ENCODE peak calls at places on chromosomes 5 and 9, in five cellular contexts. I is progenitor cell of endocrine pancreas; J is CD8-positive, alpha-beta T cell; V is upper lobe of right lung; R is GM20000. B is an unnamed sample.

GRCh38 chr5:175696139-175696854 is 38.4 kb downstream of the HRH2 start:
- DNase-seq in I (no peak), V (peak), J (peak), R (peak), B (no peak)

GRCh38 chr5:133297293-133297692 is 245.5 kb downstream of the HSPA4 start:
- DNase-seq in V (no peak), J (no peak), I (no peak), R (no peak), B (no peak)

GRCh38 chr5:177495243-177496060 is 2.0 kb downstream of the PDLIM7 start:
- DNase-seq in J (no peak), V (peak), R (peak), I (no peak), B (no peak)

GRCh38 chr5:172699999-172700685 is 59.1 kb downstream of the NEURL1B start:
- DNase-seq in V (peak), R (no peak), I (no peak), J (no peak), B (no peak)

GRCh38 chr9:132267660-132268059 is 87.1 kb downstream of the SETX start:
- DNase-seq in V (no peak), J (no peak), R (no peak), I (no peak), B (no peak)

GRCh38 chr5:58462623-58463230 is 2.8 kb upstream of the PLK2 start:
- DNase-seq in R (peak), I (no peak), J (no peak), V (no peak), B (no peak)

GRCh38 chr5:78905084-78905938 is 79.8 kb downstream of the ARSB start:
- DNase-seq in V (no peak), I (no peak), R (peak), J (no peak), B (no peak)

GRCh38 chr5:64869419-64869818 is 100.7 kb downstream of the CWC27 start:
- DNase-seq in R (no peak), V (no peak), J (no peak), I (no peak), B (no peak)

GRCh38 chr9:96256800-96257199 is 45.2 kb downstream of the HSD17B3 start:
- DNase-seq in I (no peak), R (no peak), J (no peak), V (no peak), B (no peak)

GRCh38 chr5:92634883-92635282 is 946.1 kb downstream of the NR2F1-AS1 start:
- DNase-seq in J (no peak), I (no peak), R (no peak), V (no peak), B (no peak)

GRCh38 chr9:111805841-111806241 is 11.1 kb upstream of the SHOC1 start:
- DNase-seq in R (no peak), V (no peak), J (no peak), I (no peak), B (no peak)

GRCh38 chr5:3364433-3364832 is 231.2 kb upstream of the IRX1 start:
- DNase-seq in I (no peak), V (no peak), J (no peak), R (no peak), B (no peak)

GRCh38 chr9:18796871-18797270 is 236.1 kb downstream of the SAXO1 start:
- DNase-seq in V (no peak), R (no peak), J (no peak), I (no peak), B (no peak)

GRCh38 chr9:90053027-90053426 is 448.2 kb downstream of the GADD45G start:
- DNase-seq in I (no peak), V (no peak), R (no peak), J (no peak), B (no peak)

GRCh38 chr5:139644001-139644456 is 4.1 kb upstream of the CXXC5 start:
- DNase-seq in I (no peak), V (peak), R (no peak), J (no peak), B (no peak)

GRCh38 chr5:1514027-1514818 is 9.5 kb downstream of the LPCAT1 start:
- DNase-seq in J (no peak), R (peak), V (peak), I (peak), B (peak)

GRCh38 chr9:31089822-31090221 is 1294.6 kb upstream of the ACO1 start:
- DNase-seq in R (no peak), I (no peak), J (no peak), V (no peak), B (no peak)

GRCh38 chr9:2043881-2044462 is 28.8 kb downstream of the SMARCA2 start:
- DNase-seq in R (peak), V (no peak), I (no peak), J (no peak), B (no peak)

GRCh38 chr9:112493738-112494137 is 7.1 kb downstream of the KIAA1958 start:
- DNase-seq in V (no peak), I (no peak), R (no peak), J (no peak), B (no peak)

GRCh38 chr9:129584136-129584535 is 36.8 kb downstream of the C9orf50 start:
- DNase-seq in I (no peak), J (peak), R (peak), V (no peak), B (no peak)

GRCh38 chr9:79654591-79654990 is 82.8 kb downstream of the TLE4 start:
- DNase-seq in I (no peak), V (no peak), J (no peak), R (no peak), B (no peak)

GRCh38 chr5:10656176-10656830 is 92.4 kb downstream of the ANKRD33B start:
- DNase-seq in J (no peak), V (no peak), R (no peak), I (no peak), B (no peak)

GRCh38 chr9:111622626-111623025 is 8.5 kb upstream of the DNAJC25 start:
- DNase-seq in J (no peak), I (no peak), V (peak), R (no peak), B (no peak)

GRCh38 chr5:83255268-83255667 is 177.9 kb downstream of the XRCC4 start:
- DNase-seq in R (no peak), J (no peak), V (no peak), I (no peak), B (no peak)

GRCh38 chr9:121637441-121638222 is 13.8 kb upstream of the DAB2IP start:
- DNase-seq in V (no peak), I (no peak), J (no peak), R (no peak), B (no peak)

GRCh38 chr5:151683444-151683843 is 3.3 kb downstream of the SPARC start:
- DNase-seq in R (no peak), J (no peak), V (no peak), I (no peak), B (no peak)

GRCh38 chr9:88072831-88073365 is 65.4 kb downstream of the SPATA31C2 start:
- DNase-seq in I (no peak), V (no peak), R (no peak), J (no peak), B (no peak)

GRCh38 chr5:143143973-143144372 is 259.5 kb downstream of the NR3C1 start:
- DNase-seq in J (no peak), I (no peak), V (no peak), R (no peak), B (no peak)

GRCh38 chr5:123125172-123125508 is 36.1 kb downstream of the PRDM6 start:
- DNase-seq in V (no peak), J (no peak), I (no peak), R (no peak), B (no peak)

GRCh38 chr9:120610975-120611689 is 31.2 kb upstream of the CDK5RAP2 start:
- DNase-seq in R (no peak), I (no peak), V (no peak), J (no peak), B (no peak)

GRCh38 chr9:120609636-120610035 is 29.7 kb upstream of the CDK5RAP2 start:
- DNase-seq in V (no peak), R (no peak), J (no peak), I (no peak), B (no peak)

GRCh38 chr9:120608421-120608820 is 28.5 kb upstream of the CDK5RAP2 start:
- DNase-seq in J (no peak), I (no peak), V (no peak), R (no peak), B (no peak)

GRCh38 chr9:120611690-120612068 is 31.7 kb upstream of the CDK5RAP2 start:
- DNase-seq in R (no peak), J (no peak), V (no peak), I (no peak), B (no peak)

DNA sequence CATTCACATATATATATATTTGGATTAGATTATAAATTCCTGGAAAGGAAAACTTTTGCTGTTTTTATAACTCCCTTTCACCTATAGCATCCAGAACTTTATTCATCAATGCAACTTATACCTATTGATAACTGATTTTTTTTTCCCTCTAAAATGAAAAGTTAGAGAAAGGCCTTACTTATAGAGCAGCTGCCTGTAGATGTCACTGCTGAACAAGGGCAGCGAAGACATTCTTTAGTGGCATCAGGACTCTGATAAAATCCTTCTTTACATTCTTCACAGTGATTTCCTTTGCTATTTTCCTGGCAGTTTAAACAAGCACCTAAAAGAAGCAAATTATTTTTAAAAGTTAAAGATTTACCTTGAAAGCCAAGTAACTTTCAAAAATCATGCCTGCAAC is 32.3 kb upstream of the CDK5RAP2 start:
- DNase-seq in V (no peak), R (no peak), J (no peak), I (no peak), B (no peak)
- TF ChIP-seq CTCF in V (no peak), R (no peak), J (no peak), I (peak), B (no peak)

GRCh38 chr5:171207256-171207866 is 101.7 kb upstream of the TLX3 start:
- DNase-seq in V (no peak), J (no peak), R (peak), I (no peak), B (no peak)
- TF ChIP-seq CTCF in V (peak), J (peak), R (peak), I (peak), B (peak)

GRCh38 chr5:132176987-132177386 is 50.7 kb downstream of the P4HA2 start:
- DNase-seq in R (peak), I (no peak), V (no peak), J (no peak), B (no peak)
- TF ChIP-seq CTCF in R (no peak), I (no peak), V (no peak), J (no peak), B (no peak)

GRCh38 chr5:65924366-65925093 is 1.8 kb upstream of the ERBIN start:
- DNase-seq in I (no peak), J (no peak), R (peak), V (no peak), B (no peak)

GRCh38 chr5:65926276-65926761 is at the start of gene ERBIN:
- DNase-seq in I (peak), R (peak), V (peak), J (peak), B (peak)

GRCh38 chr5:65926893-65927292 is 518 bp downstream of the ERBIN start:
- DNase-seq in I (no peak), V (no peak), J (no peak), R (no peak), B (peak)

GRCh38 chr5:65925601-65926275 is 637 bp upstream of the ERBIN start:
- DNase-seq in I (peak), J (peak), V (peak), R (peak), B (peak)

GRCh38 chr5:65925094-65925600 is 1.2 kb upstream of the ERBIN start:
- DNase-seq in R (peak), I (no peak), J (peak), V (peak), B (peak)
- TF ChIP-seq CTCF in R (no peak), I (no peak), J (no peak), V (no peak), B (no peak)

GRCh38 chr5:76684012-76684731 is 31.8 kb upstream of the F2R start:
- DNase-seq in J (no peak), I (no peak), R (no peak), V (no peak), B (no peak)
- TF ChIP-seq CTCF in J (no peak), I (no peak), R (no peak), V (no peak), B (no peak)

GRCh38 chr5:114952876-114953275 is 216.8 kb downstream of the TRIM36 start:
- DNase-seq in J (no peak), R (no peak), V (no peak), I (no peak), B (no peak)

GRCh38 chr5:114953559-114953958 is 216.1 kb downstream of the TRIM36 start:
- DNase-seq in I (no peak), V (no peak), R (no peak), J (no peak), B (no peak)

GRCh38 chr5:114949001-114949400 is 220.7 kb downstream of the TRIM36 start:
- DNase-seq in I (no peak), J (no peak), V (no peak), R (no peak), B (no peak)
- TF ChIP-seq CTCF in I (no peak), J (no peak), V (no peak), R (no peak), B (no peak)

GRCh38 chr5:74233091-74233490 is 407.4 kb downstream of the ENC1 start:
- DNase-seq in I (no peak), V (no peak), R (no peak), J (no peak), B (no peak)
- TF ChIP-seq CTCF in I (no peak), V (no peak), R (no peak), J (no peak), B (no peak)

DNA sequence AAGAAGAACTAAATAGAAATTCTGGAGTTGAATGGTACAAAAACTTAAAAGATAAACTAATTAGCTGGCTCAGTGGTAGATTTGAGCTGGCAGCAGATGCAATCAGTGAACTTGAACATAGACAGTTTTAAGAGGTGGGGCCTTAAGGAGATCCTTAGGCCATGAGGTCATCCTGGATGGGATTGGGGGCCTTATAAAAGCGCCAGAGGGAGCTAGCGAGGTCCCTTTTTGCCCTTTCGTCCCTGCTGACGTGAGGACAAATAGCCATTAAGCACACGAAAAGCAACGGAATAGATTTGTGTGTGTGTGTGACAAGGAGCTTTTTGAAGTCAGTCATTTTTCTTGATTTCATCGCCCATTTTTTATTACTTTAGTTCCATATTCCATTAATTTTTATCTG is 83.3 kb downstream of the ZNF354C start:
- DNase-seq in V (no peak), R (no peak), I (no peak), J (no peak), B (no peak)
- TF ChIP-seq CTCF in V (no peak), R (no peak), I (peak), J (no peak), B (no peak)

DNA sequence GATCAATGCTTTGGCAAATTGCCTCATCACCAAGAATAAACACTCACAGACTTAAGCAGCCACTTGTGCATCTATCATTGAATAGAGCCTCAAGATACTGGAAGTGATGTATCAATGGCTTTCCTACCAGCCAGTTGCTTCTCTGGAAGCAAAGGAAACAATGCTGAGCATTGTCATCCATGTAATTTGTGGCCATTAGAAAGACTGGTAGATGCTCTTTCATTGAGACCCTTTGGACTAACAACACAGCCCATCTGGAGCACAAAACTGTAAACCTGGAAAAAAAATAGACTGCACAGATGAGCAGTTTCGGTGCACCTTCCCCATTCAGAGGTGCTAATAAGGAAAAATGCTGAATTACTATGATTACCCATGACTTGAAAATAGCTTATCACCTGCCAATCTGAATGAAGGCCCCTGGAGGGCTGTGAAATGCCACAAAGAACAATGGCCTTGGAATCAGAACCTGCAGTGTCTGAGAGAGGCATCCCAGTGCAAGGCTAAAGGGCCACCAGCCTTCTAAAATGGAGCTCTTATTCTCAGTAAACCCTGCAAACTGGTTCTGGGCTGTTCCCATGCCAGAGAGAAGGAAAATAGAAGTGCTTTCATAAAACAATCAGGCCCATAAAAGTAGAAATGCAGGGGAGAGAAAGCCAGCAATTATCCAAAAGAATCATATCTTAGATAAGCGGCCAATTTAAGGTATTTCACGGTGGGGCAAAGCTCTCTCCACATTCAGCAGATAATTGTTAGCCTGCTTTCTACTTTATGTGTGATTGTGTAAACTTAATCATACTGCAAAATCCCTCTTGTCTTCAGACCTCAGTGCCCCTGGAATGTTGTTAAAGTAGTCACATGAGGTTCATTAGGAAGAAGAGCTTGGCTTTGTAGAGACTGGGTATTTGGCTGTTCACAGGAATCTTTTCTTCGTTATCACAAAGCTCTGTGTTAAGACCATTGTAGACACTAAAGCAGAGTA is 127.3 kb downstream of the RFK start:
- DNase-seq in J (no peak), I (no peak), V (no peak), R (no peak), B (no peak)
- TF ChIP-seq CTCF in J (no peak), I (no peak), V (no peak), R (no peak), B (no peak)